ENCODE peak calls at places on chromosome 19, in ten cellular contexts. T is breast epithelium, Y is fibroblast of lung, F is HL-60, A is NB4, O is esophagus muscularis mucosa, H is GM06990, I is endothelial cell, L is thoracic aorta, R is astrocyte of the spinal cord. B is an unnamed sample.

GRCh38 chr19:38194061-38194701 is 29.8 kb downstream of the DPF1 start:
- DNase-seq in Y (no peak), L (no peak), O (no peak), R (no peak), T (no peak), H (no peak), A (no peak), F (no peak), I (no peak), B (no peak)

GRCh38 chr19:15358918-15359317 is 20.7 kb downstream of the AKAP8 start:
- DNase-seq in A (no peak), R (no peak), T (no peak), F (no peak), H (no peak), Y (no peak), O (no peak), I (no peak), L (no peak), B (no peak)

GRCh38 chr19:23949611-23950010 is 34.9 kb downstream of the ZNF726 start:
- DNase-seq in Y (no peak), H (no peak), T (no peak), R (no peak), O (no peak), F (no peak), L (no peak), I (no peak), A (no peak), B (no peak)

GRCh38 chr19:31261019-31261595 is 88.1 kb downstream of the TSHZ3 start:
- DNase-seq in F (no peak), T (no peak), O (peak), R (no peak), A (no peak), H (no peak), L (no peak), I (no peak), Y (no peak), B (no peak)

GRCh38 chr19:30090476-30090875 is 148.4 kb downstream of the URI1 start:
- DNase-seq in F (no peak), L (no peak), A (no peak), I (no peak), R (no peak), O (no peak), T (no peak), Y (no peak), H (no peak), B (no peak)

GRCh38 chr19:38401148-38401547 is 1.7 kb upstream of the FAM98C start:
- DNase-seq in L (no peak), H (no peak), T (no peak), A (no peak), O (no peak), R (peak), I (peak), Y (no peak), F (no peak), B (no peak)

GRCh38 chr19:48510421-48511268 is 990 bp downstream of the LMTK3 start:
- DNase-seq in Y (peak), L (no peak), F (no peak), T (peak), O (no peak), R (peak), I (peak), H (peak), A (peak), B (peak)

GRCh38 chr19:15101479-15102082 is 5.6 kb upstream of the SYDE1 start:
- DNase-seq in R (peak), O (no peak), T (no peak), F (peak), A (peak), H (no peak), I (peak), L (no peak), Y (peak), B (peak)

GRCh38 chr19:29873024-29873800 is 61.4 kb downstream of the CCNE1 start:
- DNase-seq in R (no peak), T (no peak), Y (peak), A (peak), I (peak), L (no peak), O (no peak), H (peak), F (no peak), B (peak)

GRCh38 chr19:55549500-55550320 is 4.4 kb upstream of the SBK3 start:
- DNase-seq in O (no peak), L (no peak), R (peak), F (no peak), T (no peak), H (no peak), A (no peak), I (peak), Y (peak), B (no peak)

GRCh38 chr19:55178781-55179569 is 1.1 kb downstream of the SYT5 start:
- DNase-seq in O (no peak), A (peak), F (peak), H (peak), R (peak), T (no peak), Y (peak), L (no peak), I (peak), B (peak)

GRCh38 chr19:31099470-31100190 is 249.6 kb downstream of the TSHZ3 start:
- DNase-seq in L (no peak), F (no peak), R (no peak), A (no peak), T (no peak), H (no peak), I (no peak), Y (peak), O (no peak), B (no peak)

GRCh38 chr19:40237791-40238190 is 11.3 kb upstream of the CCNP start:
- DNase-seq in L (no peak), T (no peak), H (no peak), R (no peak), I (no peak), O (no peak), A (no peak), Y (no peak), F (no peak), B (no peak)

GRCh38 chr19:8484331-8484894 is 18.0 kb downstream of the PRAM1 start:
- DNase-seq in O (no peak), H (no peak), F (no peak), Y (no peak), T (peak), I (no peak), L (no peak), R (no peak), A (no peak), B (no peak)

GRCh38 chr19:7130043-7130442 is 60.5 kb downstream of the ZNF557 start:
- DNase-seq in T (no peak), F (no peak), H (no peak), I (no peak), Y (no peak), R (no peak), O (no peak), L (no peak), A (no peak), B (no peak)

GRCh38 chr19:14519860-14520407 is 1.7 kb upstream of the DNAJB1 start:
- DNase-seq in A (peak), Y (peak), H (no peak), L (no peak), R (peak), F (no peak), T (no peak), O (no peak), I (no peak), B (no peak)

GRCh38 chr19:35134601-35135091 is at the start of gene LGI4:
- DNase-seq in R (no peak), H (no peak), L (no peak), A (no peak), T (no peak), I (no peak), Y (no peak), F (no peak), O (no peak), B (no peak)

GRCh38 chr19:53131732-53132131 is 978 bp downstream of the ZNF415 start:
- DNase-seq in T (no peak), R (no peak), O (no peak), A (no peak), F (no peak), L (no peak), H (no peak), I (no peak), Y (no peak), B (no peak)

GRCh38 chr19:50332264-50333038 is 3.3 kb upstream of the KCNC3 start:
- DNase-seq in Y (no peak), R (no peak), I (no peak), O (no peak), T (peak), H (no peak), L (no peak), A (no peak), F (no peak), B (peak)

GRCh38 chr19:4694211-4694987 is 24.3 kb upstream of the MYDGF start:
- DNase-seq in H (no peak), F (no peak), Y (peak), L (no peak), I (no peak), A (peak), T (peak), R (peak), O (no peak), B (no peak)

GRCh38 chr19:5131031-5131865 is 162.3 kb downstream of the KDM4B start:
- DNase-seq in F (no peak), R (no peak), A (peak), T (no peak), H (peak), Y (no peak), L (no peak), I (no peak), O (no peak), B (peak)

GRCh38 chr19:30659638-30660037 is 287.5 kb downstream of the ZNF536 start:
- DNase-seq in Y (no peak), O (no peak), H (no peak), L (no peak), I (no peak), R (no peak), F (no peak), T (no peak), A (no peak), B (no peak)

GRCh38 chr19:14563989-14564650 is 7.7 kb downstream of the NDUFB7 start:
- DNase-seq in T (no peak), Y (no peak), L (no peak), I (no peak), A (peak), H (peak), O (no peak), F (no peak), R (peak), B (peak)

GRCh38 chr19:36067681-36068080 is 13.0 kb downstream of the WDR62 start:
- DNase-seq in A (no peak), O (no peak), I (no peak), T (no peak), R (no peak), F (no peak), H (no peak), L (no peak), Y (no peak), B (no peak)

GRCh38 chr19:45820413-45821102 is 5.5 kb upstream of the RSPH6A start:
- DNase-seq in R (no peak), Y (no peak), I (no peak), F (no peak), L (no peak), O (no peak), A (peak), H (no peak), T (no peak), B (no peak)
- TF ChIP-seq CTCF in R (no peak), Y (no peak), I (no peak), F (no peak), L (no peak), O (no peak), A (no peak), H (no peak), T (no peak), B (no peak)

DNA sequence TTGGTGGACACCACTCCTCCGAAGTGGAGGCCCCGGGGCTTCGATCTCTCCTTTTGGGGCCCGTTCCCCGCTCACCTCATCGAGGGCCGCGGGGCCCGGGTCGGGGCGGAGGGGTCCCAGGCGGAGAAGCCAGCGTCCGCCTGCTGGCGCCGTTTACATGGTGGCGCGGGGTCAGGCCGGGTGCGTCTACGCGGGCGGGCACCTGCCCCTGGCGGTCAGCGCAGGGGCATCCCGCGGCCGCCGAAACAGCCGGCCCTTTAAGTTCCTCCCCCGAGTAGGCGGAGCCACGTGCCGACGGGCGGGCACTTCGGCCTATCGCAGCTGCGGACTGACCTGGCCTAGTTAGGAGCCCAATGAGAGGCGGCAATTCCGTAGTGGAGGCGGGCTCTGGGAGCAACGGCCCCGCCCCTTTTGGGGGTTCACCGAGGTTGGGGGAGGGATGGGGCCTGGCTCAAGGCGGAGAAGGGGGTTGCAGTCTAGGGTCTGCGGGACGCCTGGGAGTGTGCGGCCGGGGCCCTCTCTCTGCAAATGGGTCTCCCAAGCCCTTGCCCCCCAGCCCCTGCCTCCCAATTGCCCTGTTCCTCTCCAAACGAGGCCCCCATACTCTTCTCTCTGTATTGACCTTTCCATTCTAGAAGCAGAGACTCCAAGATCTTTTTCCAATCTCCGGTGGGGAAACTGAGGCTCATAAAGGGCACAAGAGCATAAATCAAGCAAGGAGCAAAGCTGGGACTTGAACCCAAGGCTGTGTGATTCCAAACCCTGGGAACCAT is at the start of gene ABHD8:
- DNase-seq in R (peak), L (peak), Y (peak), O (peak), I (peak), H (peak), A (peak), F (peak), T (peak), B (peak)
- TF ChIP-seq CTCF in R (peak), L (peak), Y (peak), O (peak), I (peak), H (peak), A (no peak), F (no peak), T (peak), B (no peak)

GRCh38 chr19:19356901-19357566 is 36.4 kb downstream of the MAU2 start:
- DNase-seq in I (no peak), H (no peak), F (no peak), T (no peak), L (no peak), R (no peak), Y (no peak), O (no peak), A (no peak), B (no peak)

GRCh38 chr19:19362075-19362474 is 41.4 kb downstream of the MAU2 start:
- DNase-seq in H (no peak), Y (no peak), A (peak), I (no peak), O (no peak), L (no peak), T (no peak), F (no peak), R (no peak), B (no peak)

GRCh38 chr19:19355606-19356139 is 35.0 kb downstream of the MAU2 start:
- DNase-seq in A (no peak), F (no peak), H (no peak), Y (no peak), L (no peak), T (no peak), I (no peak), R (no peak), O (no peak), B (no peak)

GRCh38 chr19:19356500-19356899 is 35.9 kb downstream of the MAU2 start:
- DNase-seq in Y (no peak), F (no peak), O (no peak), L (no peak), T (no peak), R (no peak), A (no peak), H (no peak), I (no peak), B (no peak)

GRCh38 chr19:19361075-19361594 is 40.5 kb downstream of the MAU2 start:
- DNase-seq in F (peak), L (peak), I (peak), H (peak), O (peak), Y (peak), A (peak), R (peak), T (peak), B (peak)
- TF ChIP-seq CTCF in F (peak), L (peak), I (peak), H (peak), O (peak), Y (peak), A (peak), R (peak), T (peak), B (peak)

GRCh38 chr19:47225746-47226425 is 5.1 kb downstream of the BBC3 start:
- DNase-seq in L (peak), T (peak), I (peak), A (peak), R (peak), Y (peak), F (peak), O (peak), H (peak), B (peak)
- TF ChIP-seq CTCF in L (peak), T (peak), I (peak), A (no peak), R (peak), Y (no peak), F (no peak), O (peak), H (no peak), B (no peak)

GRCh38 chr19:12969292-12969988 is at the start of gene DAND5:
- DNase-seq in A (no peak), F (no peak), R (no peak), H (no peak), Y (no peak), O (no peak), T (no peak), L (no peak), I (no peak), B (no peak)

GRCh38 chr19:12967907-12968306 is 1.5 kb upstream of the DAND5 start:
- DNase-seq in L (no peak), I (no peak), A (no peak), R (no peak), F (no peak), Y (no peak), O (no peak), H (no peak), T (no peak), B (no peak)

GRCh38 chr19:12965812-12966135 is 3.6 kb upstream of the DAND5 start:
- DNase-seq in A (no peak), L (no peak), R (no peak), Y (no peak), I (no peak), H (no peak), F (no peak), T (no peak), O (no peak), B (no peak)

GRCh38 chr19:12970070-12970820 is 869 bp downstream of the DAND5 start:
- DNase-seq in L (no peak), H (no peak), A (no peak), F (no peak), O (no peak), Y (no peak), R (no peak), T (no peak), I (no peak), B (no peak)

GRCh38 chr19:12965017-12965811 is 4.2 kb upstream of the DAND5 start:
- DNase-seq in H (peak), F (no peak), O (no peak), T (peak), L (peak), Y (peak), A (peak), I (peak), R (peak), B (peak)
- TF ChIP-seq CTCF in H (peak), F (peak), O (peak), T (peak), L (peak), Y (peak), A (peak), I (peak), R (peak), B (peak)

GRCh38 chr19:58560921-58561320 is 2.5 kb upstream of the UBE2M start:
- DNase-seq in O (no peak), I (no peak), Y (no peak), T (no peak), L (no peak), H (no peak), F (no peak), A (no peak), R (no peak), B (no peak)

GRCh38 chr19:58560007-58560887 is 1.8 kb upstream of the UBE2M start:
- DNase-seq in H (no peak), I (no peak), R (no peak), F (no peak), L (no peak), O (no peak), A (peak), Y (no peak), T (no peak), B (no peak)

GRCh38 chr19:58562126-58563033 is 4.0 kb upstream of the UBE2M start:
- DNase-seq in A (no peak), L (no peak), Y (peak), O (no peak), F (no peak), T (no peak), I (peak), H (peak), R (peak), B (peak)

GRCh38 chr19:58563034-58563573 is 4.7 kb upstream of the UBE2M start:
- DNase-seq in I (peak), T (no peak), R (no peak), A (no peak), O (no peak), Y (no peak), L (no peak), H (no peak), F (no peak), B (peak)

DNA sequence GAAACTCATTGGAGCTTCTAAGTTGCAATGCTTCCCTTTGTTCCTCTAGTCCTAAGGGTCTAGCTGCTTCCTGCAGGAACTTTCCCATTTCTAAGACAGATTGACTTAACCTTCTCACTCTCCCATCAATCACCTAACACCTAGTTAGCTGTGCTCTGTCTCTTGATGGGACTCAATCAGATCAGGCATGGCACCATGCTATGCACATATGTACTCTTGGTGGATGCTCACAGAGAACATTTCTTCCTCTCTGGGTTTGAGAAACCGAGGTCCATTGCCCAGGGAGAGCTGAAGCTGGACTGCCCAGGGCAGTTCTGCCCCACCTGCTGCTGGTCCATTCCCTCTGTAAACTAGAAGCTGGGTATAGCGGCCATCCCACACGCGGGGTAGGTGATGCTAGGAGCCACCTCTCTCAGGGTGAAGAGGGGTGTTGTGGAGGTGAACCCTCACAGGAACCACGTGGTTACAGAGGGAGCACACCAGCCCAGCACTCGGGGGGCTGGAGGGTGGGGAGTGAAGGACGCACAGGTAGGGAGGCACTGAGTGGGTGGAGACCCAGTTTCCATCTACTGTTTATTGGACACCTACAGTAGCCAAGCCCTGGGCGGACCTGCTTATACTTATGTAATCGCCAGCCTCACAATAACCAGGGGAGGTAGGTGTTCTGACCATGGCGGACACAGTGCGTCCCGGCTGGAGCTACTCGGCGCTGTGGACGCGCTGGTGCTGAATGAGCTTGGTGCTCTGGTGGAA is 3.1 kb upstream of the UBE2M start:
- DNase-seq in R (no peak), F (no peak), I (no peak), H (no peak), T (no peak), A (no peak), Y (no peak), O (no peak), L (no peak), B (no peak)
- TF ChIP-seq CTCF in R (no peak), F (no peak), I (no peak), H (no peak), T (no peak), A (no peak), Y (no peak), O (no peak), L (no peak), B (no peak)

GRCh38 chr19:41341669-41342490 is 11.8 kb downstream of the TGFB1 start:
- DNase-seq in T (no peak), O (no peak), Y (no peak), L (no peak), I (no peak), F (no peak), R (no peak), A (no peak), H (no peak), B (no peak)
- TF ChIP-seq CTCF in T (no peak), O (no peak), Y (no peak), L (no peak), I (no peak), F (no peak), R (no peak), A (no peak), H (no peak), B (no peak)

GRCh38 chr19:282501-282900 is 8.7 kb downstream of the PLPP2 start:
- DNase-seq in T (no peak), F (no peak), L (no peak), I (no peak), H (no peak), O (no peak), Y (no peak), R (no peak), A (no peak), B (no peak)

GRCh38 chr19:283395-283794 is 7.8 kb downstream of the PLPP2 start:
- DNase-seq in T (no peak), A (no peak), Y (no peak), H (no peak), I (no peak), R (no peak), F (no peak), L (no peak), O (no peak), B (no peak)

GRCh38 chr19:281156-281853 is 9.9 kb downstream of the PLPP2 start:
- DNase-seq in T (no peak), F (no peak), A (no peak), O (no peak), R (no peak), L (no peak), I (no peak), Y (no peak), H (no peak), B (no peak)

GRCh38 chr19:280541-281007 is 10.6 kb downstream of the PLPP2 start:
- DNase-seq in T (no peak), L (no peak), O (no peak), F (no peak), A (no peak), Y (no peak), R (no peak), I (no peak), H (no peak), B (no peak)

GRCh38 chr19:281992-282391 is 9.2 kb downstream of the PLPP2 start:
- DNase-seq in T (no peak), A (no peak), I (no peak), H (no peak), Y (no peak), F (no peak), L (no peak), R (no peak), O (no peak), B (no peak)
- TF ChIP-seq CTCF in T (no peak), A (peak), I (no peak), H (peak), Y (no peak), F (no peak), L (no peak), R (peak), O (no peak), B (no peak)